ENCODE peak calls at places on chromosomes 1 and 21, in eight cellular contexts. G, E, T, C, S, U, V and A are unnamed samples.

GRCh38 chr1:48338257-48338656 is 115.7 kb downstream of the SLC5A9 start:
- DNase-seq in V (no peak), G (no peak), U (no peak), S (no peak), E (no peak), T (no peak), C (no peak), A (no peak)

GRCh38 chr1:207444514-207445208 is 9.5 kb upstream of the CR2 start:
- DNase-seq in U (no peak), S (no peak), G (no peak), E (no peak), C (no peak), T (no peak), V (no peak), A (no peak)

GRCh38 chr1:173195596-173196088 is 11.5 kb downstream of the TNFSF4 start:
- DNase-seq in T (no peak), U (no peak), E (peak), G (no peak), C (no peak), S (no peak), V (no peak), A (peak)

GRCh38 chr1:66364578-66365391 is 169.2 kb upstream of the SGIP1 start:
- DNase-seq in G (no peak), E (no peak), T (no peak), U (peak), S (no peak), V (no peak), C (no peak), A (peak)

GRCh38 chr1:19398309-19398760 is 86.2 kb downstream of the SLC66A1 start:
- DNase-seq in C (no peak), V (no peak), S (no peak), T (no peak), U (peak), G (no peak), E (no peak), A (peak)

GRCh38 chr1:205124726-205125125 is 2.9 kb upstream of the RBBP5 start:
- DNase-seq in U (no peak), T (no peak), S (no peak), V (no peak), E (peak), G (no peak), C (no peak), A (no peak)

GRCh38 chr1:91596474-91596873 is 95.8 kb downstream of the CDC7 start:
- DNase-seq in T (no peak), S (no peak), U (peak), V (no peak), G (no peak), E (no peak), C (no peak), A (peak)

GRCh38 chr1:206872139-206872538 is 6.7 kb downstream of the IL20 start:
- DNase-seq in U (no peak), E (no peak), T (no peak), G (no peak), V (no peak), C (no peak), S (no peak), A (no peak)

GRCh38 chr21:39381009-39381408 is 32.1 kb upstream of the HMGN1 start:
- DNase-seq in E (no peak), U (no peak), T (no peak), G (no peak), V (no peak), S (no peak), C (no peak), A (peak)

GRCh38 chr1:58773406-58773840 is 10.4 kb downstream of the JUN start:
- DNase-seq in S (peak), T (no peak), U (peak), G (no peak), C (peak), V (no peak), E (peak), A (peak)

GRCh38 chr1:1021010-1021845 is 1.3 kb downstream of the AGRN start:
- DNase-seq in G (no peak), U (peak), V (no peak), C (peak), T (no peak), E (no peak), S (peak), A (peak)

GRCh38 chr1:940121-941026 is 16.7 kb downstream of the SAMD11 start:
- DNase-seq in U (peak), C (peak), T (no peak), G (no peak), E (no peak), V (peak), S (peak), A (peak)

GRCh38 chr1:3319874-3320245 is 134.6 kb upstream of the ARHGEF16 start:
- DNase-seq in V (no peak), E (peak), G (no peak), S (no peak), T (no peak), C (peak), U (peak), A (peak)

GRCh38 chr1:70818391-70818790 is 229.2 kb downstream of the PTGER3 start:
- DNase-seq in G (no peak), V (no peak), C (no peak), S (no peak), U (peak), T (no peak), E (no peak), A (peak)

GRCh38 chr21:28644762-28645161 is 347.9 kb downstream of the LTN1 start:
- DNase-seq in G (no peak), S (no peak), C (no peak), E (no peak), T (no peak), U (peak), V (no peak), A (peak)

GRCh38 chr1:203368624-203369451 is 17.9 kb upstream of the FMOD start:
- DNase-seq in V (no peak), G (no peak), U (peak), C (no peak), T (no peak), E (no peak), S (no peak), A (peak)

GRCh38 chr21:37878946-37879660 is 37.2 kb downstream of the KCNJ6 start:
- DNase-seq in S (no peak), T (peak), U (peak), V (no peak), G (no peak), E (no peak), C (peak), A (peak)

GRCh38 chr1:151816548-151816947 is 11.3 kb upstream of the LINGO4 start:
- DNase-seq in S (no peak), V (no peak), C (no peak), G (no peak), T (no peak), E (no peak), U (no peak), A (no peak)

GRCh38 chr1:203999618-204000017 is 73.3 kb upstream of the SOX13 start:
- DNase-seq in U (no peak), E (no peak), T (no peak), C (no peak), V (no peak), G (no peak), S (no peak), A (peak)

GRCh38 chr1:176643536-176643935 is 180.6 kb downstream of the PAPPA2 start:
- DNase-seq in U (peak), C (no peak), S (no peak), T (no peak), V (no peak), G (no peak), E (no peak), A (peak)